ENCODE peak calls at places on chromosomes 3 and 15, in five cellular contexts. M, D, Y, K and B are unnamed samples.
A peak's percentile ranks its signal among the peaks of the same experiment; 100 is the strongest.

GRCh38 chr15:99472416-99473145 is 93.2 kb upstream of the MEF2A start:
- DNase-seq in M (no peak), D (no peak), Y (no peak), K (no peak), B (no peak)

GRCh38 chr3:59192473-59192872 is 142.6 kb upstream of the CFAP20DC start:
- DNase-seq in M (no peak), D (no peak), Y (no peak), K (no peak), B (no peak)

GRCh38 chr3:78879516-78879860 is 888.3 kb downstream of the ROBO1 start:
- DNase-seq in M (no peak), D (no peak), Y (no peak), K (no peak), B (no peak)

GRCh38 chr15:94857466-94857865 is 626.1 kb downstream of the MCTP2 start:
- DNase-seq in M (no peak), D (no peak), Y (no peak), K (no peak), B (no peak)

GRCh38 chr15:33242165-33242564 is 47.7 kb upstream of the FMN1 start:
- DNase-seq in M (no peak), D (no peak), Y (peak; percentile 18), K (no peak), B (no peak)

GRCh38 chr3:40185029-40185695 is 124.3 kb upstream of the EIF1B start:
- DNase-seq in M (no peak), D (no peak), Y (no peak), K (no peak), B (peak; percentile 79)

GRCh38 chr15:57662802-57663201 is 43.7 kb upstream of the POLR2M start:
- DNase-seq in M (no peak), D (no peak), Y (no peak), K (no peak), B (no peak)

GRCh38 chr15:25947336-25948080 is 84.4 kb upstream of the ATP10A start:
- DNase-seq in M (no peak), D (no peak), Y (no peak), K (no peak), B (no peak)

GRCh38 chr3:130892759-130893239 is 1.1 kb upstream of the ATP2C1 start:
- DNase-seq in M (peak; percentile 74), D (peak; percentile 69), Y (peak; percentile 59), K (no peak), B (peak; percentile 89)

GRCh38 chr15:85002517-85002916 is 20.9 kb downstream of the PDE8A start:
- DNase-seq in M (no peak), D (no peak), Y (no peak), K (no peak), B (no peak)

GRCh38 chr3:13014755-13015285 is 58.4 kb downstream of the IQSEC1 start:
- DNase-seq in M (no peak), D (no peak), Y (no peak), K (no peak), B (no peak)

GRCh38 chr3:66812126-66812525 is 186.0 kb upstream of the KBTBD8 start:
- DNase-seq in M (no peak), D (no peak), Y (no peak), K (no peak), B (peak; percentile 23)

GRCh38 chr15:92904832-92905640 is 4.9 kb downstream of the CHD2 start:
- DNase-seq in M (no peak), D (no peak), Y (no peak), K (no peak), B (no peak)

GRCh38 chr3:52838561-52839267 is 3.9 kb upstream of the MUSTN1 start:
- DNase-seq in M (no peak), D (no peak), Y (no peak), K (no peak), B (no peak)

GRCh38 chr3:10198761-10199688 is 34.3 kb downstream of the IRAK2 start:
- DNase-seq in M (peak; percentile 75), D (peak; percentile 37), Y (no peak), K (no peak), B (peak; percentile 93)

GRCh38 chr3:24263069-24263668 is 231.5 kb downstream of the THRB start:
- DNase-seq in M (no peak), D (no peak), Y (no peak), K (no peak), B (no peak)

GRCh38 chr3:115648559-115648958 is 25.2 kb downstream of the GAP43 start:
- DNase-seq in M (no peak), D (no peak), Y (no peak), K (no peak), B (no peak)

GRCh38 chr3:13881536-13882410 is 1.9 kb upstream of the WNT7A start:
- DNase-seq in M (no peak), D (no peak), Y (no peak), K (no peak), B (no peak)

GRCh38 chr3:10286596-10287295 is 6.0 kb downstream of the GHRL start:
- DNase-seq in M (no peak), D (peak; percentile 55), Y (no peak), K (no peak), B (peak; percentile 79)

GRCh38 chr3:67593761-67594234 is 60.6 kb downstream of the SUCLG2 start:
- DNase-seq in M (no peak), D (no peak), Y (no peak), K (no peak), B (peak; percentile 10)

GRCh38 chr3:32420138-32420981 is 28.7 kb downstream of the CMTM7 start:
- DNase-seq in M (peak; percentile 54), D (no peak), Y (no peak), K (no peak), B (peak; percentile 79)

GRCh38 chr15:31268911-31269784 is 57.5 kb upstream of the KLF13 start:
- DNase-seq in M (peak; percentile 8), D (peak; percentile 24), Y (no peak), K (no peak), B (no peak)

GRCh38 chr3:143737065-143737464 is 111.2 kb downstream of the SLC9A9 start:
- DNase-seq in M (no peak), D (no peak), Y (no peak), K (no peak), B (no peak)

GRCh38 chr15:43511012-43511885 is 6.2 kb upstream of the MAP1A start:
- DNase-seq in M (no peak), D (no peak), Y (peak; percentile 46), K (no peak), B (no peak)

GRCh38 chr3:65953301-65953812 is 85.4 kb downstream of the MAGI1 start:
- DNase-seq in M (peak; percentile 93), D (peak; percentile 91), Y (no peak), K (peak; percentile 32), B (no peak)

GRCh38 chr15:45148076-45149059 is 18.6 kb downstream of the DUOX1 start:
- DNase-seq in M (no peak), D (no peak), Y (no peak), K (no peak), B (no peak)

GRCh38 chr15:41827290-41827879 is 507 bp upstream of the JMJD7 start:
- DNase-seq in M (peak; percentile 34), D (no peak), Y (no peak), K (no peak), B (peak; percentile 12)

GRCh38 chr3:191435981-191436380 is 25.0 kb upstream of the PYDC2 start:
- DNase-seq in M (no peak), D (no peak), Y (no peak), K (no peak), B (no peak)

GRCh38 chr15:83207622-83208356 is at the start of gene HDGFL3:
- DNase-seq in M (peak; percentile 46), D (peak; percentile 49), Y (peak; percentile 68), K (peak; percentile 40), B (peak; percentile 64)

GRCh38 chr15:85381850-85382751 is 1.7 kb downstream of the AKAP13 start:
- DNase-seq in M (no peak), D (no peak), Y (no peak), K (no peak), B (peak; percentile 54)

GRCh38 chr15:70111203-70112017 is 13.7 kb upstream of the TLE3 start:
- DNase-seq in M (peak; percentile 53), D (no peak), Y (peak; percentile 73), K (peak; percentile 45), B (peak; percentile 29)

GRCh38 chr3:133413166-133414020 is 13.5 kb downstream of the BFSP2 start:
- DNase-seq in M (no peak), D (no peak), Y (no peak), K (no peak), B (no peak)

GRCh38 chr3:67509471-67510075 is 144.8 kb downstream of the SUCLG2 start:
- DNase-seq in M (no peak), D (no peak), Y (no peak), K (no peak), B (no peak)

GRCh38 chr3:63308072-63308471 is 30.0 kb downstream of the SYNPR start:
- DNase-seq in M (no peak), D (no peak), Y (no peak), K (no peak), B (no peak)

GRCh38 chr3:113521981-113522380 is 7.0 kb upstream of the SPICE1 start:
- DNase-seq in M (no peak), D (no peak), Y (no peak), K (no peak), B (no peak)

GRCh38 chr15:87672309-87672897 is 584.1 kb downstream of the NTRK3 start:
- DNase-seq in M (no peak), D (no peak), Y (peak; percentile 66), K (no peak), B (no peak)

GRCh38 chr3:1235526-1236120 is 142.8 kb downstream of the CNTN6 start:
- DNase-seq in M (no peak), D (no peak), Y (no peak), K (no peak), B (no peak)

GRCh38 chr3:51975857-51976549 is 1.1 kb downstream of the ABHD14A start:
- DNase-seq in M (peak; percentile 62), D (peak; percentile 69), Y (peak; percentile 64), K (no peak), B (peak; percentile 53)

GRCh38 chr3:169769287-169770181 is at the start of gene ACTRT3:
- DNase-seq in M (peak; percentile 76), D (peak; percentile 65), Y (peak; percentile 77), K (peak; percentile 34), B (peak; percentile 81)
- TF ChIP-seq CTCF in M (no peak), D (no peak), Y (no peak), K (no peak), B (no peak)

DNA sequence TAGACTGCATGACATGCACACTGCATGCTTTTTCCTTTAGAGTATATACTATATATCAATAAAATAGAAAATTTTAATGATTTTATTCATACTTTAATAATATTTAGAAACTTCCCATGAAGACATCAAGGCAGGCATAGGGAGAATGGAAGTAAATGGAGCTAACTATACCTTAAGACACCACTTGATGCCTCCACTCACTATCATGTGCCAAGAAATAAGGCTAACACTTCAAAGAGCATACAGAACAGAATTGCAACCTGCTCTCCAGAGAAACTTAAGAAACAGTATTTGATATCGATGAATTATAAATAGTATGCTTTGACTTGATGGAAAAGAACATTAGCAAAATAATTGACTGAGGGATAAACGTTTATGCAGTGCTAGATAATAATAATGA is 192.6 kb upstream of the MBNL1 start:
- DNase-seq in M (no peak), D (no peak), Y (no peak), K (no peak), B (no peak)
- TF ChIP-seq CTCF in M (no peak), D (no peak), Y (no peak), K (no peak), B (no peak)

GRCh38 chr3:195035345-195036202 is 235.4 kb downstream of the XXYLT1 start:
- DNase-seq in M (no peak), D (no peak), Y (peak; percentile 26), K (no peak), B (no peak)
- TF ChIP-seq CTCF in M (no peak), D (no peak), Y (no peak), K (no peak), B (peak; percentile 20)

GRCh38 chr3:171113716-171114115 is 87.2 kb upstream of the SLC2A2 start:
- DNase-seq in M (no peak), D (no peak), Y (peak; percentile 15), K (no peak), B (no peak)
- TF ChIP-seq CTCF in M (no peak), D (no peak), Y (no peak), K (no peak), B (no peak)